ENCODE peak calls at places on chromosomes 16 and 17, in eight cellular contexts. O is WTC11, B is body of pancreas, I is GM23338, Z is Panc1, Y is mucosa of descending colon, N is AG04450, U is GM13977. A is an unnamed sample.

GRCh38 chr16:19842758-19843157 is 41.9 kb downstream of the GPRC5B start:
- DNase-seq in O (no peak), B (no peak), I (no peak), Z (no peak), Y (no peak), N (no peak), U (no peak), A (no peak)

GRCh38 chr16:610513-611381 is 20.0 kb upstream of the WFIKKN1 start:
- DNase-seq in O (peak), B (peak), I (peak), Z (no peak), Y (peak), N (no peak), U (no peak), A (peak)

GRCh38 chr17:2101448-2102257 is 46.8 kb downstream of the HIC1 start:
- DNase-seq in O (no peak), B (peak), I (no peak), Z (no peak), Y (peak), N (no peak), U (no peak), A (no peak)

GRCh38 chr17:246851-247421 is 65.5 kb upstream of the DOC2B start:
- DNase-seq in O (peak), B (peak), I (no peak), Z (no peak), Y (peak), N (no peak), U (no peak), A (no peak)

GRCh38 chr16:24534634-24535033 is 4.7 kb upstream of the RBBP6 start:
- DNase-seq in O (no peak), B (no peak), I (no peak), Z (no peak), Y (no peak), N (no peak), U (no peak), A (no peak)

GRCh38 chr17:56665864-56666263 is 72.4 kb downstream of the NOG start:
- DNase-seq in O (no peak), B (no peak), I (peak), Z (no peak), Y (no peak), N (no peak), U (no peak), A (no peak)

GRCh38 chr17:31581022-31581483 is 189.6 kb downstream of the RAB11FIP4 start:
- DNase-seq in O (no peak), B (peak), I (no peak), Z (no peak), Y (peak), N (no peak), U (no peak), A (no peak)

GRCh38 chr17:48842746-48843145 is 11.9 kb downstream of the CALCOCO2 start:
- DNase-seq in O (no peak), B (no peak), I (no peak), Z (no peak), Y (no peak), N (no peak), U (no peak), A (no peak)

GRCh38 chr16:4140652-4141051 is 24.4 kb upstream of the ADCY9 start:
- DNase-seq in O (no peak), B (no peak), I (no peak), Z (no peak), Y (no peak), N (peak), U (no peak), A (no peak)

GRCh38 chr16:59586331-59586730 is 852.2 kb upstream of the GOT2 start:
- DNase-seq in O (no peak), B (no peak), I (no peak), Z (no peak), Y (no peak), N (no peak), U (no peak), A (no peak)

GRCh38 chr16:59597269-59597668 is 863.2 kb upstream of the GOT2 start:
- DNase-seq in O (no peak), B (no peak), I (no peak), Z (no peak), Y (no peak), N (no peak), U (no peak), A (no peak)

GRCh38 chr16:59593256-59593655 is 859.1 kb upstream of the GOT2 start:
- DNase-seq in O (no peak), B (no peak), I (no peak), Z (no peak), Y (no peak), N (peak), U (no peak), A (no peak)

GRCh38 chr16:59591480-59591879 is 857.4 kb upstream of the GOT2 start:
- DNase-seq in O (no peak), B (no peak), I (no peak), Z (no peak), Y (no peak), N (no peak), U (no peak), A (no peak)
- TF ChIP-seq CTCF in O (no peak), B (no peak), I (no peak), Z (no peak), Y (no peak), N (no peak), U (no peak), A (no peak)

GRCh38 chr17:53148058-53148457 is 674.7 kb upstream of the KIF2B start:
- DNase-seq in O (no peak), B (no peak), I (no peak), Z (no peak), Y (no peak), N (no peak), U (no peak), A (no peak)

GRCh38 chr17:53150101-53150698 is 672.5 kb upstream of the KIF2B start:
- DNase-seq in O (no peak), B (no peak), I (peak), Z (no peak), Y (no peak), N (no peak), U (no peak), A (no peak)
- TF ChIP-seq CTCF in O (no peak), B (peak), I (peak), Z (peak), Y (no peak), N (no peak), U (no peak), A (no peak)

GRCh38 chr17:7673239-7673638 is 14.1 kb downstream of the TP53 start:
- DNase-seq in O (peak), B (no peak), I (peak), Z (no peak), Y (no peak), N (no peak), U (peak), A (no peak)
- TF ChIP-seq CTCF in O (peak), B (peak), I (peak), Z (no peak), Y (no peak), N (peak), U (peak), A (peak)

GRCh38 chr16:58678716-58679115 is 5.9 kb downstream of the SLC38A7 start:
- DNase-seq in O (no peak), B (peak), I (no peak), Z (no peak), Y (no peak), N (no peak), U (no peak), A (no peak)
- TF ChIP-seq CTCF in O (no peak), B (peak), I (peak), Z (no peak), Y (no peak), N (no peak), U (peak), A (no peak)

A was measured in GM20000.